ENCODE peak calls at places on chromosomes 12 and 14, in nine cellular contexts. One of them, this sample, is unnamed.

GRCh38 chr12:31850268-31850667 is 108.9 kb upstream of the RESF1 start:
- DNase-seq in glutamatergic neuron: no peak
- DNase-seq in amniotic stem cell: no peak
- DNase-seq in AG09309: no peak
- DNase-seq in aorta: no peak
- DNase-seq in hypothalamus: no peak
- DNase-seq in RCC 7860: no peak
- DNase-seq in NCI-H2081: no peak
- DNase-seq in dorsolateral prefrontal cortex: no peak
- DNase-seq in this sample: no peak

GRCh38 chr14:54782803-54783659 is 119.6 kb downstream of the GCH1 start:
- DNase-seq in glutamatergic neuron: no peak
- DNase-seq in amniotic stem cell: no peak
- DNase-seq in AG09309: no peak
- DNase-seq in aorta: peak
- DNase-seq in hypothalamus: no peak
- DNase-seq in RCC 7860: no peak
- DNase-seq in NCI-H2081: no peak
- DNase-seq in dorsolateral prefrontal cortex: no peak
- DNase-seq in this sample: no peak

GRCh38 chr12:112370868-112371510 is 11.2 kb downstream of the HECTD4 start:
- DNase-seq in glutamatergic neuron: no peak
- DNase-seq in amniotic stem cell: no peak
- DNase-seq in AG09309: no peak
- DNase-seq in aorta: no peak
- DNase-seq in hypothalamus: no peak
- DNase-seq in RCC 7860: no peak
- DNase-seq in NCI-H2081: no peak
- DNase-seq in dorsolateral prefrontal cortex: no peak
- DNase-seq in this sample: no peak

GRCh38 chr12:121532503-121533390 is 48.1 kb downstream of the KDM2B start:
- DNase-seq in glutamatergic neuron: no peak
- DNase-seq in amniotic stem cell: no peak
- DNase-seq in AG09309: no peak
- DNase-seq in aorta: no peak
- DNase-seq in hypothalamus: no peak
- DNase-seq in RCC 7860: no peak
- DNase-seq in NCI-H2081: no peak
- DNase-seq in dorsolateral prefrontal cortex: no peak
- DNase-seq in this sample: no peak

GRCh38 chr14:51333901-51334432 is 93.9 kb downstream of the TMX1 start:
- DNase-seq in glutamatergic neuron: no peak
- DNase-seq in amniotic stem cell: no peak
- DNase-seq in AG09309: no peak
- DNase-seq in aorta: peak
- DNase-seq in hypothalamus: no peak
- DNase-seq in RCC 7860: no peak
- DNase-seq in NCI-H2081: no peak
- DNase-seq in dorsolateral prefrontal cortex: no peak
- DNase-seq in this sample: peak

GRCh38 chr12:90216815-90217214 is 508.2 kb upstream of the ATP2B1 start:
- DNase-seq in glutamatergic neuron: no peak
- DNase-seq in amniotic stem cell: no peak
- DNase-seq in AG09309: no peak
- DNase-seq in aorta: peak
- DNase-seq in hypothalamus: no peak
- DNase-seq in RCC 7860: peak
- DNase-seq in NCI-H2081: no peak
- DNase-seq in dorsolateral prefrontal cortex: no peak
- DNase-seq in this sample: no peak

GRCh38 chr12:132602578-132603239 is 7.7 kb downstream of the LRCOL1 start:
- DNase-seq in glutamatergic neuron: no peak
- DNase-seq in amniotic stem cell: no peak
- DNase-seq in AG09309: no peak
- DNase-seq in aorta: peak
- DNase-seq in hypothalamus: no peak
- DNase-seq in RCC 7860: no peak
- DNase-seq in NCI-H2081: no peak
- DNase-seq in dorsolateral prefrontal cortex: no peak
- DNase-seq in this sample: no peak

GRCh38 chr14:25833341-25834121 is 764.3 kb downstream of the NOVA1 start:
- DNase-seq in glutamatergic neuron: peak
- DNase-seq in amniotic stem cell: no peak
- DNase-seq in AG09309: no peak
- DNase-seq in aorta: no peak
- DNase-seq in hypothalamus: no peak
- DNase-seq in RCC 7860: no peak
- DNase-seq in NCI-H2081: peak
- DNase-seq in dorsolateral prefrontal cortex: peak
- DNase-seq in this sample: no peak

GRCh38 chr14:23525611-23526010 is 26.0 kb downstream of the ZFHX2 start:
- DNase-seq in glutamatergic neuron: no peak
- DNase-seq in amniotic stem cell: no peak
- DNase-seq in AG09309: no peak
- DNase-seq in aorta: no peak
- DNase-seq in hypothalamus: no peak
- DNase-seq in RCC 7860: no peak
- DNase-seq in NCI-H2081: no peak
- DNase-seq in dorsolateral prefrontal cortex: no peak
- DNase-seq in this sample: no peak

GRCh38 chr12:132798836-132799235 is 29.8 kb downstream of the GOLGA3 start:
- DNase-seq in glutamatergic neuron: no peak
- DNase-seq in amniotic stem cell: no peak
- DNase-seq in AG09309: no peak
- DNase-seq in aorta: no peak
- DNase-seq in hypothalamus: no peak
- DNase-seq in RCC 7860: no peak
- DNase-seq in NCI-H2081: no peak
- DNase-seq in dorsolateral prefrontal cortex: no peak
- DNase-seq in this sample: no peak

GRCh38 chr14:101068958-101069549 is 165.5 kb upstream of the RTL1 start:
- DNase-seq in glutamatergic neuron: no peak
- DNase-seq in amniotic stem cell: no peak
- DNase-seq in AG09309: no peak
- DNase-seq in aorta: peak
- DNase-seq in hypothalamus: no peak
- DNase-seq in RCC 7860: no peak
- DNase-seq in NCI-H2081: no peak
- DNase-seq in dorsolateral prefrontal cortex: peak
- DNase-seq in this sample: no peak

GRCh38 chr14:21894003-21894897 is 220.6 kb upstream of the OR4E1 start:
- DNase-seq in glutamatergic neuron: peak
- DNase-seq in amniotic stem cell: no peak
- DNase-seq in AG09309: no peak
- DNase-seq in aorta: no peak
- DNase-seq in hypothalamus: no peak
- DNase-seq in RCC 7860: no peak
- DNase-seq in NCI-H2081: no peak
- DNase-seq in dorsolateral prefrontal cortex: peak
- DNase-seq in this sample: no peak

GRCh38 chr12:120630139-120630895 is 10.1 kb upstream of the CABP1 start:
- DNase-seq in glutamatergic neuron: peak
- DNase-seq in amniotic stem cell: no peak
- DNase-seq in AG09309: no peak
- DNase-seq in aorta: no peak
- DNase-seq in hypothalamus: no peak
- DNase-seq in RCC 7860: no peak
- DNase-seq in NCI-H2081: no peak
- DNase-seq in dorsolateral prefrontal cortex: peak
- DNase-seq in this sample: no peak

GRCh38 chr12:68414988-68415387 is 82.8 kb upstream of the MDM1 start:
- DNase-seq in glutamatergic neuron: no peak
- DNase-seq in amniotic stem cell: no peak
- DNase-seq in AG09309: no peak
- DNase-seq in aorta: no peak
- DNase-seq in hypothalamus: no peak
- DNase-seq in RCC 7860: no peak
- DNase-seq in NCI-H2081: no peak
- DNase-seq in dorsolateral prefrontal cortex: no peak
- DNase-seq in this sample: no peak

GRCh38 chr14:99246536-99247083 is 25.4 kb downstream of the BCL11B start:
- DNase-seq in glutamatergic neuron: no peak
- DNase-seq in amniotic stem cell: no peak
- DNase-seq in AG09309: no peak
- DNase-seq in aorta: no peak
- DNase-seq in hypothalamus: no peak
- DNase-seq in RCC 7860: no peak
- DNase-seq in NCI-H2081: no peak
- DNase-seq in dorsolateral prefrontal cortex: no peak
- DNase-seq in this sample: no peak

GRCh38 chr12:2051700-2052625 is 824 bp upstream of the CACNA1C start:
- DNase-seq in glutamatergic neuron: peak
- DNase-seq in amniotic stem cell: no peak
- DNase-seq in AG09309: no peak
- DNase-seq in aorta: no peak
- DNase-seq in hypothalamus: no peak
- DNase-seq in RCC 7860: no peak
- DNase-seq in NCI-H2081: no peak
- DNase-seq in dorsolateral prefrontal cortex: peak
- DNase-seq in this sample: no peak